ENCODE peak calls at places on chromosomes 11 and 22, in nine cellular contexts. T is amygdala; F is brain microvascular endothelial cell; H is SK-N-SH; A is activated CD8-positive, alpha-beta memory T cell treated with anti-CD3 and anti-CD28 coated beads, Interleukin-2, amount 50 U/mL, for 4 hours; S is OCI-M1; N is smooth muscle cell of the brain vasculature; U is astrocyte; C is substantia nigra. I is an unnamed sample.

GRCh38 chr11:83680351-83680750 is 394.2 kb upstream of the CCDC90B start:
- DNase-seq in T (no peak), F (no peak), H (peak; percentile 2), A (no peak), S (no peak), N (no peak), U (no peak), C (no peak), I (no peak)

GRCh38 chr11:74877132-74877531 is 71.8 kb downstream of the XRRA1 start:
- DNase-seq in T (no peak), F (peak; percentile 37), H (no peak), A (no peak), S (peak; percentile 92), N (no peak), U (no peak), C (no peak), I (peak; percentile 56)

GRCh38 chr11:96307748-96308133 is 35.3 kb downstream of the MAML2 start:
- DNase-seq in T (no peak), F (peak; percentile 90), H (no peak), A (no peak), S (no peak), N (peak; percentile 61), U (peak; percentile 90), C (no peak), I (peak; percentile 91)

GRCh38 chr11:112656772-112657428 is 304.3 kb upstream of the NCAM1 start:
- DNase-seq in T (no peak), F (peak; percentile 73), H (no peak), A (no peak), S (no peak), N (peak; percentile 39), U (peak; percentile 84), C (no peak), I (peak; percentile 75)

GRCh38 chr11:78339945-78340344 is 77.7 kb downstream of the GAB2 start:
- DNase-seq in T (no peak), F (no peak), H (no peak), A (no peak), S (peak; percentile 99), N (no peak), U (no peak), C (no peak), I (no peak)

GRCh38 chr11:34234086-34234740 is 123.6 kb downstream of the ABTB2 start:
- DNase-seq in T (no peak), F (peak; percentile 56), H (no peak), A (peak; percentile 83), S (peak; percentile 30), N (no peak), U (peak; percentile 75), C (no peak), I (peak; percentile 70)

GRCh38 chr11:109140426-109140825 is 281.6 kb upstream of the C11orf87 start:
- DNase-seq in T (no peak), F (no peak), H (no peak), A (no peak), S (no peak), N (no peak), U (no peak), C (no peak), I (no peak)

GRCh38 chr22:46674906-46675305 is 54.7 kb downstream of the GRAMD4 start:
- DNase-seq in T (no peak), F (no peak), H (no peak), A (peak; percentile 34), S (no peak), N (no peak), U (no peak), C (no peak), I (no peak)

GRCh38 chr11:35946766-35947165 is 2.9 kb downstream of the LDLRAD3 start:
- DNase-seq in T (no peak), F (no peak), H (no peak), A (no peak), S (no peak), N (no peak), U (no peak), C (no peak), I (no peak)

GRCh38 chr11:7555067-7555699 is 41.4 kb downstream of the PPFIBP2 start:
- DNase-seq in T (peak; percentile 53), F (no peak), H (no peak), A (no peak), S (no peak), N (no peak), U (no peak), C (peak; percentile 72), I (no peak)

GRCh38 chr11:36628765-36629199 is 30.7 kb upstream of the RAG2 start:
- DNase-seq in T (no peak), F (no peak), H (peak; percentile 58), A (no peak), S (no peak), N (no peak), U (no peak), C (no peak), I (no peak)

GRCh38 chr22:26623984-26624383 is 2.2 kb downstream of the CRYBA4 start:
- DNase-seq in T (no peak), F (no peak), H (no peak), A (no peak), S (no peak), N (no peak), U (no peak), C (no peak), I (no peak)

GRCh38 chr11:101091781-101092180 is 37.8 kb downstream of the PGR start:
- DNase-seq in T (no peak), F (no peak), H (no peak), A (no peak), S (no peak), N (no peak), U (no peak), C (no peak), I (no peak)

GRCh38 chr11:94201004-94201465 is 72.4 kb downstream of the PANX1 start:
- DNase-seq in T (no peak), F (peak; percentile 13), H (no peak), A (no peak), S (no peak), N (peak; percentile 15), U (peak; percentile 65), C (no peak), I (no peak)

GRCh38 chr11:71139516-71140205 is 112.7 kb downstream of the SHANK2 start:
- DNase-seq in T (peak; percentile 69), F (no peak), H (no peak), A (no peak), S (no peak), N (no peak), U (no peak), C (peak; percentile 95), I (peak; percentile 40)

GRCh38 chr11:131079036-131079435 is 162.8 kb upstream of the SNX19 start:
- DNase-seq in T (no peak), F (no peak), H (no peak), A (no peak), S (no peak), N (no peak), U (no peak), C (no peak), I (no peak)

GRCh38 chr11:10526974-10527918 is 13.7 kb downstream of the RNF141 start:
- DNase-seq in T (peak; percentile 31), F (no peak), H (no peak), A (no peak), S (no peak), N (no peak), U (peak; percentile 42), C (peak; percentile 77), I (peak; percentile 41)

GRCh38 chr11:130536106-130537040 is 87.9 kb downstream of the ADAMTS15 start:
- DNase-seq in T (no peak), F (no peak), H (no peak), A (no peak), S (no peak), N (no peak), U (peak; percentile 49), C (no peak), I (peak; percentile 29)

GRCh38 chr11:61613711-61614254 is 32.9 kb upstream of the SYT7 start:
- DNase-seq in T (no peak), F (no peak), H (no peak), A (no peak), S (no peak), N (no peak), U (no peak), C (no peak), I (no peak)

I was measured in cardiac fibroblast.